ENCODE peak calls at places on chromosomes 5 and 9, in five cellular contexts. P, O, G, J and E are unnamed samples.
A peak's percentile ranks its signal among the peaks of the same experiment; 100 is the strongest.

GRCh38 chr5:37774912-37775483 is 64.8 kb downstream of the GDNF start:
- DNase-seq in P (peak; percentile 31), O (no peak), G (peak; percentile 80), J (no peak), E (peak; percentile 33)

GRCh38 chr5:168710706-168711105 is 131.5 kb upstream of the PANK3 start:
- DNase-seq in P (no peak), O (no peak), G (no peak), J (no peak), E (no peak)

GRCh38 chr5:176181271-176181855 is 56.9 kb upstream of the SIMC1 start:
- DNase-seq in P (no peak), O (no peak), G (no peak), J (no peak), E (no peak)

GRCh38 chr9:26260238-26260637 is 582.0 kb upstream of the TUSC1 start:
- DNase-seq in P (peak; percentile 28), O (no peak), G (no peak), J (no peak), E (peak; percentile 26)

GRCh38 chr9:95124582-95125359 is 192.7 kb downstream of the FANCC start:
- DNase-seq in P (no peak), O (no peak), G (no peak), J (peak; percentile 59), E (no peak)

GRCh38 chr5:88785396-88786216 is 97.4 kb downstream of the MEF2C start:
- DNase-seq in P (peak; percentile 93), O (no peak), G (no peak), J (no peak), E (peak; percentile 97)

GRCh38 chr9:63859475-63860215 is 1425.4 kb downstream of the FOXD4L5 start:
- DNase-seq in P (no peak), O (no peak), G (no peak), J (no peak), E (no peak)

GRCh38 chr9:80866576-80867227 is 822.6 kb downstream of the TLE1 start:
- DNase-seq in P (peak; percentile 52), O (no peak), G (no peak), J (no peak), E (peak; percentile 42)

GRCh38 chr9:120927125-120928014 is 774 bp upstream of the TRAF1 start:
- DNase-seq in P (no peak), O (no peak), G (no peak), J (no peak), E (no peak)

GRCh38 chr9:3479516-3480352 is 46.1 kb downstream of the RFX3 start:
- DNase-seq in P (no peak), O (no peak), G (no peak), J (no peak), E (no peak)

GRCh38 chr5:166992874-166993722 is 1298.3 kb upstream of the WWC1 start:
- DNase-seq in P (no peak), O (no peak), G (no peak), J (no peak), E (no peak)

GRCh38 chr5:171680485-171680884 is 105.1 kb upstream of the SMIM23 start:
- DNase-seq in P (no peak), O (no peak), G (no peak), J (peak; percentile 65), E (no peak)

GRCh38 chr5:73841641-73842040 is 215.6 kb downstream of the ARHGEF28 start:
- DNase-seq in P (no peak), O (no peak), G (no peak), J (no peak), E (no peak)

GRCh38 chr5:168940712-168941111 is 360.2 kb downstream of the SLIT3 start:
- DNase-seq in P (no peak), O (no peak), G (no peak), J (no peak), E (no peak)

GRCh38 chr9:22683393-22684075 is 236.9 kb downstream of the DMRTA1 start:
- DNase-seq in P (peak; percentile 88), O (no peak), G (no peak), J (no peak), E (peak; percentile 84)

GRCh38 chr9:107242073-107243063 is 40.7 kb upstream of the RAD23B start:
- DNase-seq in P (peak; percentile 51), O (no peak), G (no peak), J (no peak), E (peak; percentile 39)

GRCh38 chr9:23658859-23659258 is 167.2 kb downstream of the ELAVL2 start:
- DNase-seq in P (no peak), O (no peak), G (no peak), J (no peak), E (no peak)

GRCh38 chr9:113578877-113579269 is 115.3 kb downstream of the RGS3 start:
- DNase-seq in P (peak; percentile 97), O (no peak), G (no peak), J (no peak), E (peak; percentile 95)

GRCh38 chr9:4839470-4839912 is 46.7 kb downstream of the RCL1 start:
- DNase-seq in P (peak; percentile 50), O (no peak), G (no peak), J (no peak), E (peak; percentile 69)

GRCh38 chr9:124868511-124869465 is 6.9 kb downstream of the ARPC5L start:
- DNase-seq in P (peak; percentile 71), O (peak; percentile 72), G (peak; percentile 89), J (peak; percentile 84), E (peak; percentile 84)

GRCh38 chr5:5826911-5827310 is 404.4 kb downstream of the ICE1 start:
- DNase-seq in P (no peak), O (no peak), G (no peak), J (no peak), E (peak; percentile 0)

GRCh38 chr9:92196909-92197308 is 81.7 kb upstream of the SPTLC1 start:
- DNase-seq in P (peak; percentile 65), O (no peak), G (no peak), J (no peak), E (peak; percentile 72)

GRCh38 chr9:89756891-89757537 is 152.2 kb downstream of the GADD45G start:
- DNase-seq in P (no peak), O (no peak), G (no peak), J (no peak), E (peak; percentile 46)

GRCh38 chr9:131640438-131641181 is 95.3 kb downstream of the PRRT1B start:
- DNase-seq in P (no peak), O (no peak), G (no peak), J (no peak), E (no peak)

GRCh38 chr9:131639771-131640437 is 94.6 kb downstream of the PRRT1B start:
- DNase-seq in P (no peak), O (no peak), G (no peak), J (no peak), E (no peak)

GRCh38 chr9:131642496-131643083 is 97.3 kb downstream of the PRRT1B start:
- DNase-seq in P (no peak), O (no peak), G (no peak), J (no peak), E (no peak)

GRCh38 chr9:131645078-131645776 is 94.6 kb downstream of the RAPGEF1 start:
- DNase-seq in P (no peak), O (no peak), G (no peak), J (no peak), E (peak; percentile 52)

DNA sequence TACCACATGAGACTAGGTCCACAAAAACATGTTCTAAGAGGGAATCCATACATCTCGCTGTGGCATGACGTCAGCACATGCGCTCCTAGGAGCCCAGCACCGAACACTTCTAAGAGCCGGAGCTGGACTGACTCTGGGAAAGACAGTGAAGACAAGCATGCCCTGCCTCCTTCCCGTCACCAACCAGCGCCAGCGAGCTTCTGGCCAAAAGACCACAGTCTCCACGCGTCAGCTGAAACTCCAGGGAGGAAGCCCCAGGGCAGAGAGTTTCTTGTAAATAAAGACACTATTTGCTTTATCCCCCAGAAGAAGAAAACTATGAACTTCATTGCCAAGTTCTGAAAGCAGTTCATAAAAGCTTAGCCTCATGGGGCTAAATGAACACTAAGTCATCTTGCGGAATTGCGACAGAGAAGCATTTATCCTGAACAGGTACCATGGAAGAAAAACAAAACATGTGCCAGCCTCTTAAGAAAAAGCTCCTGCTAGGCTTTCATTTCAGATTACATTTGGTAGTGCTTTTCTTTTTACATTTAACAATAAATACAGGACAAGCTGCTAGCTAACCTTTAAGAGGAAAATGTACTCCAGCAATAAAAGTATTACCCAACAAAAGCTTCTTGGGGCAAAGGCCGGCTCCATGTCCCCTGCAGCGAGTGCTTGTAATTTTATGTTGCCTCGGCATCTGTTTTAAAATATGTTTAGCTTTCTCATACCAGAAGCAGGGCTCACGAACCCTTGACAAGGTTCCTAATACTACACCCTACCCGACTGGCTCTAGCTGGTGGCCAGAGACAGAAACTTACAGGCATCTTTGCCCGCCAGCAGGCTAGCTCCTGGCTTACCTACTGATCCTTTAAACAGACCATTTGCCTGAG is 96.5 kb downstream of the PRRT1B start:
- DNase-seq in P (no peak), O (no peak), G (no peak), J (no peak), E (no peak)
- H4K91ac ChIP-seq in P (no peak overlapping the region), O (no peak overlapping the region), G (no peak overlapping the region), J (no peak overlapping the region), E (no peak overlapping the region)

GRCh38 chr5:160326981-160327380 is 14.6 kb upstream of the CCNJL start:
- DNase-seq in P (no peak), O (no peak), G (no peak), J (no peak), E (no peak)
- H4K91ac ChIP-seq in P (no peak overlapping the region), O (no peak overlapping the region), G (no peak overlapping the region), J (no peak overlapping the region), E (no peak overlapping the region)

GRCh38 chr9:129612123-129612522 is 8.8 kb downstream of the C9orf50 start:
- DNase-seq in P (no peak), O (no peak), G (no peak), J (no peak), E (no peak)
- H4K91ac ChIP-seq in P (no peak overlapping the region), O (no peak overlapping the region), G (no peak overlapping the region), J (no peak overlapping the region), E (peak overlapping the region; percentile 29)

GRCh38 chr5:173198049-173198448 is 37.0 kb downstream of the NKX2-5 start:
- DNase-seq in P (no peak), O (no peak), G (no peak), J (no peak), E (no peak)

GRCh38 chr5:173191561-173191960 is 43.4 kb downstream of the NKX2-5 start:
- DNase-seq in P (no peak), O (no peak), G (no peak), J (no peak), E (no peak)

GRCh38 chr5:173200356-173200755 is 34.6 kb downstream of the NKX2-5 start:
- DNase-seq in P (no peak), O (no peak), G (no peak), J (no peak), E (no peak)

GRCh38 chr5:173197375-173197891 is 37.6 kb downstream of the NKX2-5 start:
- DNase-seq in P (no peak), O (no peak), G (no peak), J (no peak), E (no peak)

DNA sequence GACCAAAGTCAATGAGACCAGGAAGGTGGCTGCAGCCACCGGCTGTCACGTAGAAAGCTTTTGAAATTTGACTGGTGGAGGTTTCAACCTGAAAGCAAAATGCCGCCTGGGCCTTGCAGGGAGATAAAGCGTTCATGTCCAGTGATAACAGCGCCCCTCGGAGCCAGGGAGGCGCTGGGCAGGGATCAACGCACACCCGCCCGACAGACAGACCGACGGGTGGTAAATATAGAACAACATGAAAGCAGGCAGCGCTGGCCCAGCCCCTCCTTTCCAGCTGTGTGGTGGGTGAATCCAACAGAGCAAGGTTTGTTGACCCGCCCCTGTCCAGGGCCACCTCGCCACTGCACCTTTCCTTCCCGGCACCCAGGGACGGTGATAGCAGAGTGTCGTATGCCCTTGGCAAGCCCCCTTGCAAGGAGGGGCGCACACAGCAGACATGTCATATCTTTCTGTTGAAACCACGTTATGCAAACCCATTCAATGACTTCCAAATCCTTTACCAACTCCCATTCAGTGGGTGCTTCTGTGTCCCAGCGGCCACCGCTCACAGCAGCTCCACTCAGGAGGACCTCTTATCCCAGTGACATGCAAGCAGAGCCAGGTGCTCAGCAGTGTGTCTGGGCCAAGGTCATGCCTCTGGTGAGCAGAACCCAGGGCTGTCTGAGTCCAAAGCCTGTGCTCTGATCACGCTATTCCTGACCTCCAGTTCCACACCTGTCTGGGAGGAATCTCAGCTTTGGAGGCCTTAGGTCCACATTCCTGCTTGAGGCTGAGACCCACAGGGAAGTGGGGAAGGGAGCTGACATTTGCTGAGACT is 38.7 kb downstream of the NKX2-5 start:
- DNase-seq in P (no peak), O (no peak), G (no peak), J (no peak), E (no peak)
- H4K91ac ChIP-seq in P (no peak overlapping the region), O (no peak overlapping the region), G (no peak overlapping the region), J (no peak overlapping the region), E (no peak overlapping the region)